ENCODE peak calls at places on chromosomes 16 and 17, in ten cellular contexts. P is hepatocyte, A is choroid plexus epithelial cell, Q is fibroblast of villous mesenchyme, T is GM23338, R is H9, D is Peyer's patch, M is gastrocnemius medialis, X is prostate gland, U is progenitor cell of endocrine pancreas. N is an unnamed sample.

GRCh38 chr17:5419959-5420653 is at the start of gene RPAIN:
- DNase-seq in P (peak), A (peak), Q (no peak), T (peak), R (peak), D (peak), M (peak), X (peak), U (peak), N (peak)

GRCh38 chr17:4968166-4968915 is 724 bp upstream of the SPAG7 start:
- DNase-seq in P (peak), A (peak), Q (peak), T (peak), R (peak), D (peak), M (no peak), X (peak), U (peak), N (no peak)

GRCh38 chr16:66291833-66292232 is 74.7 kb upstream of the CDH5 start:
- DNase-seq in P (no peak), A (no peak), Q (no peak), T (no peak), R (no peak), D (no peak), M (no peak), X (no peak), U (no peak), N (no peak)

GRCh38 chr17:64992325-64992802 is 64.2 kb downstream of the GNA13 start:
- DNase-seq in P (no peak), A (peak), Q (peak), T (no peak), R (no peak), D (no peak), M (no peak), X (no peak), U (no peak), N (peak)

GRCh38 chr17:33366998-33367397 is 73.9 kb upstream of the ASIC2 start:
- DNase-seq in P (no peak), A (no peak), Q (no peak), T (no peak), R (no peak), D (no peak), M (no peak), X (no peak), U (no peak), N (no peak)

GRCh38 chr17:48052956-48053757 is 5.0 kb downstream of the NFE2L1 start:
- DNase-seq in P (peak), A (peak), Q (peak), T (peak), R (no peak), D (no peak), M (peak), X (peak), U (no peak), N (peak)

GRCh38 chr17:17819561-17819995 is 17.2 kb downstream of the SREBF1 start:
- DNase-seq in P (peak), A (peak), Q (peak), T (peak), R (peak), D (peak), M (peak), X (peak), U (no peak), N (peak)

GRCh38 chr17:796609-797008 is 14.5 kb downstream of the MRM3 start:
- DNase-seq in P (no peak), A (no peak), Q (no peak), T (no peak), R (no peak), D (no peak), M (no peak), X (no peak), U (no peak), N (no peak)

GRCh38 chr17:43645765-43646481 is 15.8 kb downstream of the MEOX1 start:
- DNase-seq in P (peak), A (peak), Q (peak), T (peak), R (no peak), D (no peak), M (peak), X (no peak), U (peak), N (peak)

GRCh38 chr17:19237389-19238166 is 412 bp downstream of the EPN2 start:
- DNase-seq in P (peak), A (no peak), Q (no peak), T (peak), R (peak), D (peak), M (no peak), X (peak), U (peak), N (no peak)

GRCh38 chr16:11603331-11603750 is 16.6 kb upstream of the LITAF start:
- DNase-seq in P (peak), A (peak), Q (no peak), T (no peak), R (no peak), D (no peak), M (no peak), X (no peak), U (no peak), N (peak)

GRCh38 chr16:88639231-88640038 is 1.1 kb downstream of the IL17C start:
- DNase-seq in P (peak), A (no peak), Q (no peak), T (peak), R (peak), D (peak), M (no peak), X (no peak), U (peak), N (no peak)

GRCh38 chr16:77434365-77435239 is at the start of gene ADAMTS18:
- DNase-seq in P (peak), A (no peak), Q (no peak), T (peak), R (peak), D (no peak), M (no peak), X (no peak), U (peak), N (no peak)
- TF ChIP-seq CTCF in P (no peak), A (no peak), Q (no peak), T (no peak), R (peak), D (no peak), M (no peak), X (no peak), U (peak), N (no peak)

GRCh38 chr17:50681260-50682200 is 26.2 kb downstream of the ANKRD40 start:
- DNase-seq in P (peak), A (peak), Q (peak), T (peak), R (no peak), D (no peak), M (no peak), X (peak), U (no peak), N (peak)
- TF ChIP-seq CTCF in P (peak), A (peak), Q (peak), T (peak), R (peak), D (peak), M (peak), X (peak), U (peak), N (peak)

GRCh38 chr17:8153957-8154607 is 1.9 kb upstream of the PER1 start:
- DNase-seq in P (peak), A (peak), Q (peak), T (peak), R (peak), D (peak), M (peak), X (peak), U (peak), N (peak)

GRCh38 chr17:8155341-8156173 is 3.4 kb upstream of the PER1 start:
- DNase-seq in P (peak), A (peak), Q (peak), T (peak), R (no peak), D (no peak), M (no peak), X (peak), U (no peak), N (peak)

GRCh38 chr17:8158267-8159031 is 4.3 kb downstream of the VAMP2 start:
- DNase-seq in P (peak), A (peak), Q (peak), T (peak), R (peak), D (peak), M (peak), X (peak), U (peak), N (peak)

GRCh38 chr17:8154608-8155152 is 2.5 kb upstream of the PER1 start:
- DNase-seq in P (no peak), A (peak), Q (no peak), T (no peak), R (no peak), D (no peak), M (no peak), X (no peak), U (no peak), N (peak)

DNA sequence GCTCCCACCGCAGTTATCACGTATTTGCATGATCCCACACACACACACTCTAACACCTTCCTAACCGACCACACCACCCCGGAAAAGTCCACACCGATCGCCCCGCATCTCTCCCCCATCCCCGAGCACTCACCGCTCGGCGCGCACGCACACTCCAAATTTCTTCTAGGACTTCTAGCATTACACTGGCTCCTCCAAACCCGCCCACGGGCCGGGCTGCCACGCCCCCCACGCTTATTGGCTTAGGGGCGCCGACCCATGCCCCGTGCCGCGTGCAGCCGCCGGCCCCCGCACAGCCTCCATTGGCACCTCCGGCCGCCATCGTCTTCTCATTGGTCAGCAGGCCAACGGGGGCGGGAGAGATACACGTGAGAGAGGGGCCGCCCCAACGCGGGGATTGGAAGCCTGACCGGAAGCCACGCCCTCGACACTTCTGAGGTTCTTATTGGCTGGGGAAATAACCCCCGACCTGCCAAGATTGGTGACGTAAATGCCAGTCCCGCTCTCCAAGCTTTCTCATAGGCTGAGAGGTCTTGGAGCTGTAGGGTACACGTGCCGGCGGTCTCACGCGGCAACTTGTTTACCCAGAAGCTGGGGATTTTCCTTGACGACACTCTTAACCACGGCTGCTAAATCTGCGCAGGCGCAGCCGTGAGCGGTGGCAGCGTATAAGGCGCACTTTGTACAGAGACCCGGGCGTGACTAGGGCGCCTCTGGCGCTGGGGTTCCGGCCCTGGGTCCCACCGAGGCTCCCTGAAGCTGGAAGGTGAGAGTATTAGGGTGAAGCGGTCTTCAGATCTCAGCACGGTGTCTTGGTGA is 4.2 kb upstream of the PER1 start:
- DNase-seq in P (peak), A (peak), Q (peak), T (peak), R (peak), D (peak), M (peak), X (peak), U (peak), N (peak)
- TF ChIP-seq CTCF in P (no peak), A (peak), Q (peak), T (no peak), R (no peak), D (no peak), M (no peak), X (no peak), U (no peak), N (no peak)

DNA sequence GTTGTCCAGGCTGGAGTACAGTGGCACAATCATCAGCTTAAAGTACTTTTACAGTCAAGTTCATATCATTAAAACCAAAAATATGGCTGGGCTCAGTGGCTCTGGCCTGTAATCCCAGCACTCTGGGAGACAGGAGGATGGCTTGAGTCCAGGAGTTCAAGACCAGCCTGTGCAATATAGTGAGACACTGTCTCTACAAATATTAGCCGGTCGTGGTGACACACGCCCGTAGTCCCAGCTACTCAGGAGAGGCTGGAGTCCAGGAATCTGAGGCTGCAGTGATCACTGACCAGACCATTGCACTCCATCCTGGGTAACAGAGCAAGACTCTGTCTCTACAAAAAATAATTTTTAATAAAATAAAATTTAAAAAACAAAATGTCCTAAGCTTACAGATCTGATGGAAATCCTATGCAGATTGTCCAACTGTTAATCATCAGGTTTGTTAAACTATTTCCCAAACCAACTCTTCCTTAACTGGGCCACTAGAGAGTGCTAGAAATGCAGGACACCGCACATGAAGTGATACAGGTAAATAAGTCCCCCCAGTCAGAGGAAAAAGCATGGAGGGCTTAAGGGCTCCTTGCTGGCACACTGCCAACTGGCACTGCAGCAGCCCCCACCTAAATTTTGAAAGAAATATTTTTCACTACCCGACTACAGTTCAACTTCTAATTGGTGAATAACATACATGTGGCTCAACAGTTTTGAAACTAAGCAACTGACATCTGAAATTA is 2.8 kb downstream of the USP22 start:
- DNase-seq in P (peak), A (peak), Q (peak), T (peak), R (no peak), D (no peak), M (no peak), X (no peak), U (no peak), N (peak)
- TF ChIP-seq CTCF in P (peak), A (peak), Q (peak), T (peak), R (peak), D (peak), M (peak), X (peak), U (peak), N (peak)

DNA sequence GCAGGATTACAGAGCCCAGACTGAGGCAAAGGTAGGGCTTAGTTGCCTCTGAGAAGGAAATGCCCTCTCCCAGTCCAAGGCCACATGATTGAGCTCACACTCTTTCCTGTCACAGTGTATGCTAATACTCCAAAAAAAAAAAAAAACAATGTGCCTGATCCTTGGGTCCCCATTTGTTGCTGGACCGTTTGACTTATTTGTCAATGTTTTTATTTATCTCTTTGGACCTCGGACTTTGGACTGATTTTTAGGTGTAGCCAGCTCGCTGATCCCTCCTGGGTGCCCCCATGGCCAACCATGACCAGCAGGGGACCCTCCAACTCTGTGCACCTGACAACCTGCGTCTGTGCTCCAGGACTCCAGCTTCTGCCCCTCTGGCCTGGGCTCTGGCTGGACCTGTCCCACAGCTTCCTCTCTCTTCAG is 622 bp upstream of the CCL16 start:
- DNase-seq in P (peak), A (no peak), Q (no peak), T (peak), R (peak), D (no peak), M (no peak), X (no peak), U (no peak), N (no peak)
- TF ChIP-seq CTCF in P (peak), A (no peak), Q (no peak), T (peak), R (peak), D (peak), M (no peak), X (no peak), U (peak), N (no peak)

GRCh38 chr17:51325471-51325870 is 65.1 kb downstream of the UTP18 start:
- DNase-seq in P (no peak), A (no peak), Q (no peak), T (no peak), R (no peak), D (no peak), M (no peak), X (no peak), U (no peak), N (no peak)

GRCh38 chr17:51319186-51319585 is 58.8 kb downstream of the UTP18 start:
- DNase-seq in P (no peak), A (no peak), Q (no peak), T (no peak), R (no peak), D (no peak), M (no peak), X (no peak), U (no peak), N (no peak)

DNA sequence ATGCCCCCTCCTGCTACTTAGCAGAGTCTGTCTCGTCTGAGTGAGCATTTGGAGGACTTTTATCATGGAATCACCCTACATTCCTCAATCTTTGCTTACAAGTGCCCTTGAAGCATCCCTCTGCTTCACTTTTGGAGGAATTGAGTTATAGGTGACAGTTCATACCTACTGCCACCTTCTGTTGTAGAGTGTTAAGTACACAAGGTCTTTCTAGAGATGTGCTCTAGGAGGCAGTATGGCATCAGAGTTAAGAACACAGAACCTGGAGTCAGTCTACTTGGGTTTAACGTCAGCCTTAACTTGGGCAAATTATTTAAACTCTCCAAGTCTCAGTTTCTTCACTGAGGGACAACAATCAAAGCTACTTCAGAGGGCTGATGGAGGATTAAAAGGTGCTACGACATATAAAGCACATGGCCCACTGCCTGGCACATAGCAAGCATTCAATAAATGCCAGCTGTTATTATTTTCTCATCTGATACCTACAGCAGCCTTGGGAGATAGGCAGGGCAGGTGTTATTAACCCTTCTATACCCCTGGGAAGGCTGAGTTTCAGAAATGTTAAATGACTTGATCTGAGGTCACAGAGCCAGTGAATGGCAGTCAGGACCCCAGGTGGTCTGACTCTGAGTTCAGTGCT is 62.2 kb downstream of the UTP18 start:
- DNase-seq in P (peak), A (peak), Q (peak), T (peak), R (peak), D (no peak), M (no peak), X (no peak), U (no peak), N (peak)
- TF ChIP-seq CTCF in P (peak), A (peak), Q (peak), T (peak), R (peak), D (no peak), M (no peak), X (no peak), U (peak), N (peak)

DNA sequence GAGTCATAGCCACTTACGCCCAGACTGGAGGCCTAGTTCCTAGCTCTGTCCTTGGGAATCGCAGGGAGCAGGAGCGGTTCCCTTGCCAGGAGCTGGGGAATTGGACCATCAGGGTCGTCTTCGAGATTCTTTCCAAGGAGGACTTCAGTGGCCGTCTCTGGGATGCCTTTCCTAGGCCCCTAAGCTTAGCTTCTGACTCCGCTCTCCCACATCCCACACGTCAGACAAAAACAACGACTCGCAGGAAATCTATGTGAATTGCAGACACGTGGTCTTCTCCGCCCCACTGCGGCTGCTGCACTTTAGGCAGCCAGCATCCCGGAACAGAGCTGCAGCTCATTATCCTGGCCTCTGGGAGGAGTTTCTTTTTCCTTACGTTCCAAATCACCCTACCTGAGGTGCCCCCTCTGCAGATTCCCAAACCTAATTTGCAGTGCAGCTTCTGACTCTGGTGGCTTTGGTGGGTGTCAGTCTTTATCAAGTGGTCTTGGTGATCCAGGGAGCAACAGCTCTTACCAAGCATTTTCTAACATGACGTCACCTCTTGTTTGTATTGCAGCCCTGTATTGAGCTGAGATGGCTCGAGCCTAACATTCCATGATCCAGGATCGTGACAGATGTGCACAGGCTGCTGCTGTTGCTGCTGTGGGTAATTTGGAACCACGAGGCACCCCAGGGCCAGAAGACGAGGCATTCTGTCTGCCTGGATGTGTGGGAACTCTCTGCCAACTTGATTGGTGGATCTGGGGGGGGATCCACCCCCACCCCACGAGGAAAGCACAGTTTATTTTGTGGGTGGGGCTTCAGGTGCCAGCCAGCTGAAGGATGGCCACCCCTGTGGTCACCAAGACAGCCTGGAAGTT is 1.1 kb downstream of the KATNB1 start:
- DNase-seq in P (peak), A (peak), Q (peak), T (peak), R (peak), D (peak), M (no peak), X (no peak), U (no peak), N (peak)
- TF ChIP-seq CTCF in P (peak), A (peak), Q (peak), T (peak), R (no peak), D (no peak), M (no peak), X (peak), U (peak), N (peak)